ENCODE peak calls at places on chromosome 22, in five cellular contexts. T is stimulated activated CD4-positive, alpha-beta T cell treated with anti-CD3 and anti-CD28 coated beads, Interleukin-15, amount 100 ng/mL, for 24 hours; D is NCI-H748 treated with DMSO at 0.1 percent for 48 hours; J is RPMI7951; F is nephron progenitor cell. N is an unnamed sample.
A peak's percentile ranks its signal among the peaks of the same experiment; 100 is the strongest.

GRCh38 chr22:22709719-22710445 is 65.5 kb downstream of the GGTLC2 start:
- DNase-seq in T (peak; percentile 12), D (no peak), J (no peak), F (peak; percentile 36), N (no peak)

GRCh38 chr22:38700271-38700788 is 413 bp downstream of the JOSD1 start:
- DNase-seq in T (no peak), D (peak; percentile 13), J (peak; percentile 76), F (peak; percentile 83), N (peak; percentile 69)

GRCh38 chr22:43975041-43975440 is 19.8 kb downstream of the SAMM50 start:
- DNase-seq in T (no peak), D (no peak), J (no peak), F (no peak), N (no peak)

GRCh38 chr22:30774566-30774965 is 79.9 kb downstream of the OSBP2 start:
- DNase-seq in T (no peak), D (no peak), J (no peak), F (no peak), N (no peak)

GRCh38 chr22:49163960-49164690 is 663.5 kb downstream of the BRD1 start:
- DNase-seq in T (no peak), D (no peak), J (no peak), F (no peak), N (no peak)

GRCh38 chr22:50440544-50441249 is 34.1 kb downstream of the SBF1 start:
- DNase-seq in T (no peak), D (no peak), J (no peak), F (no peak), N (no peak)

GRCh38 chr22:36201630-36202312 is at the start of gene APOL4:
- DNase-seq in T (no peak), D (peak; percentile 10), J (peak; percentile 48), F (no peak), N (no peak)

GRCh38 chr22:22812031-22812905 is 75.3 kb upstream of the IGLL5 start:
- DNase-seq in T (no peak), D (no peak), J (peak; percentile 10), F (no peak), N (no peak)

GRCh38 chr22:37053310-37054077 is 2.0 kb downstream of the KCTD17 start:
- DNase-seq in T (no peak), D (no peak), J (no peak), F (no peak), N (no peak)

GRCh38 chr22:35310556-35311550 is 11.2 kb downstream of the TOM1 start:
- DNase-seq in T (no peak), D (no peak), J (no peak), F (no peak), N (no peak)

GRCh38 chr22:32665676-32666075 is 135.8 kb upstream of the TIMP3 start:
- DNase-seq in T (no peak), D (no peak), J (no peak), F (no peak), N (no peak)

GRCh38 chr22:24011735-24012068 is 598 bp downstream of the CABIN1 start:
- DNase-seq in T (no peak), D (peak; percentile 22), J (no peak), F (no peak), N (no peak)

N was measured in GDM1.